ENCODE peak calls at places on chromosomes 1 and 21, in ten cellular contexts. One of them, this sample, is unnamed.

GRCh38 chr1:205986291-205986690 is 16.9 kb downstream of the RAB7B start:
- DNase-seq in GM12891: no peak
- DNase-seq in foreskin keratinocyte: no peak
- DNase-seq in AG08395: no peak
- DNase-seq in nucleus accumbens: no peak
- DNase-seq in stimulated activated CD4-positive, alpha-beta T cell treated with anti-CD3 and anti-CD28 coated beads, Interleukin-1b, Interleukin-23, amount 100 ng/mL, for 4 hours: no peak
- DNase-seq in stimulated activated naive B cell treated with anti-CD40 and anti-IgM and Interleukin-4, amounts not matched to agents 10 μg/mL and 1 μg/mL and 100 μg/mL, for 72 hours: no peak
- DNase-seq in left cardiac atrium: no peak
- DNase-seq in NCI-H1105 treated with DMSO at 0.1 percent for 48 hours: no peak
- DNase-seq in heart right ventricle: no peak
- DNase-seq in this sample: no peak

GRCh38 chr1:144101397-144102050 is 129.7 kb upstream of the FAM72C start:
- DNase-seq in left cardiac atrium: peak
- DNase-seq in GM12891: peak
- DNase-seq in nucleus accumbens: no peak
- DNase-seq in stimulated activated CD4-positive, alpha-beta T cell treated with anti-CD3 and anti-CD28 coated beads, Interleukin-1b, Interleukin-23, amount 100 ng/mL, for 4 hours: no peak
- DNase-seq in foreskin keratinocyte: peak
- DNase-seq in AG08395: peak
- DNase-seq in NCI-H1105 treated with DMSO at 0.1 percent for 48 hours: no peak
- DNase-seq in stimulated activated naive B cell treated with anti-CD40 and anti-IgM and Interleukin-4, amounts not matched to agents 10 μg/mL and 1 μg/mL and 100 μg/mL, for 72 hours: no peak
- DNase-seq in heart right ventricle: peak
- DNase-seq in this sample: peak

GRCh38 chr21:45130324-45130774 is 56.0 kb downstream of the ADARB1 start:
- DNase-seq in foreskin keratinocyte: peak
- DNase-seq in GM12891: peak
- DNase-seq in stimulated activated CD4-positive, alpha-beta T cell treated with anti-CD3 and anti-CD28 coated beads, Interleukin-1b, Interleukin-23, amount 100 ng/mL, for 4 hours: no peak
- DNase-seq in left cardiac atrium: no peak
- DNase-seq in NCI-H1105 treated with DMSO at 0.1 percent for 48 hours: no peak
- DNase-seq in nucleus accumbens: no peak
- DNase-seq in AG08395: peak
- DNase-seq in stimulated activated naive B cell treated with anti-CD40 and anti-IgM and Interleukin-4, amounts not matched to agents 10 μg/mL and 1 μg/mL and 100 μg/mL, for 72 hours: no peak
- DNase-seq in heart right ventricle: peak
- DNase-seq in this sample: no peak

GRCh38 chr1:26145960-26146294 is 13.0 kb upstream of the FAM110D start:
- DNase-seq in left cardiac atrium: no peak
- DNase-seq in nucleus accumbens: no peak
- DNase-seq in GM12891: no peak
- DNase-seq in NCI-H1105 treated with DMSO at 0.1 percent for 48 hours: no peak
- DNase-seq in stimulated activated naive B cell treated with anti-CD40 and anti-IgM and Interleukin-4, amounts not matched to agents 10 μg/mL and 1 μg/mL and 100 μg/mL, for 72 hours: no peak
- DNase-seq in heart right ventricle: no peak
- DNase-seq in foreskin keratinocyte: no peak
- DNase-seq in stimulated activated CD4-positive, alpha-beta T cell treated with anti-CD3 and anti-CD28 coated beads, Interleukin-1b, Interleukin-23, amount 100 ng/mL, for 4 hours: no peak
- DNase-seq in AG08395: no peak
- DNase-seq in this sample: no peak

GRCh38 chr1:7501259-7501560 is 269.9 kb upstream of the VAMP3 start:
- DNase-seq in stimulated activated CD4-positive, alpha-beta T cell treated with anti-CD3 and anti-CD28 coated beads, Interleukin-1b, Interleukin-23, amount 100 ng/mL, for 4 hours: no peak
- DNase-seq in AG08395: no peak
- DNase-seq in left cardiac atrium: no peak
- DNase-seq in heart right ventricle: no peak
- DNase-seq in NCI-H1105 treated with DMSO at 0.1 percent for 48 hours: no peak
- DNase-seq in GM12891: no peak
- DNase-seq in foreskin keratinocyte: no peak
- DNase-seq in stimulated activated naive B cell treated with anti-CD40 and anti-IgM and Interleukin-4, amounts not matched to agents 10 μg/mL and 1 μg/mL and 100 μg/mL, for 72 hours: no peak
- DNase-seq in nucleus accumbens: no peak
- DNase-seq in this sample: no peak

GRCh38 chr1:22978299-22978698 is 5.6 kb upstream of the LACTBL1 start:
- DNase-seq in left cardiac atrium: no peak
- DNase-seq in stimulated activated CD4-positive, alpha-beta T cell treated with anti-CD3 and anti-CD28 coated beads, Interleukin-1b, Interleukin-23, amount 100 ng/mL, for 4 hours: no peak
- DNase-seq in stimulated activated naive B cell treated with anti-CD40 and anti-IgM and Interleukin-4, amounts not matched to agents 10 μg/mL and 1 μg/mL and 100 μg/mL, for 72 hours: no peak
- DNase-seq in nucleus accumbens: no peak
- DNase-seq in foreskin keratinocyte: peak
- DNase-seq in heart right ventricle: no peak
- DNase-seq in GM12891: no peak
- DNase-seq in NCI-H1105 treated with DMSO at 0.1 percent for 48 hours: no peak
- DNase-seq in AG08395: no peak
- DNase-seq in this sample: no peak

GRCh38 chr1:17118706-17119075 is 560 bp downstream of the PADI2 start:
- DNase-seq in AG08395: no peak
- DNase-seq in stimulated activated naive B cell treated with anti-CD40 and anti-IgM and Interleukin-4, amounts not matched to agents 10 μg/mL and 1 μg/mL and 100 μg/mL, for 72 hours: no peak
- DNase-seq in heart right ventricle: no peak
- DNase-seq in left cardiac atrium: no peak
- DNase-seq in foreskin keratinocyte: no peak
- DNase-seq in stimulated activated CD4-positive, alpha-beta T cell treated with anti-CD3 and anti-CD28 coated beads, Interleukin-1b, Interleukin-23, amount 100 ng/mL, for 4 hours: no peak
- DNase-seq in GM12891: no peak
- DNase-seq in nucleus accumbens: no peak
- DNase-seq in NCI-H1105 treated with DMSO at 0.1 percent for 48 hours: no peak
- DNase-seq in this sample: no peak

GRCh38 chr1:37478890-37479254 is 4.5 kb downstream of the ZC3H12A start:
- DNase-seq in heart right ventricle: no peak
- DNase-seq in foreskin keratinocyte: peak
- DNase-seq in stimulated activated naive B cell treated with anti-CD40 and anti-IgM and Interleukin-4, amounts not matched to agents 10 μg/mL and 1 μg/mL and 100 μg/mL, for 72 hours: no peak
- DNase-seq in left cardiac atrium: no peak
- DNase-seq in stimulated activated CD4-positive, alpha-beta T cell treated with anti-CD3 and anti-CD28 coated beads, Interleukin-1b, Interleukin-23, amount 100 ng/mL, for 4 hours: no peak
- DNase-seq in NCI-H1105 treated with DMSO at 0.1 percent for 48 hours: no peak
- DNase-seq in AG08395: no peak
- DNase-seq in GM12891: no peak
- DNase-seq in nucleus accumbens: no peak
- DNase-seq in this sample: peak